ENCODE peak calls at places on chromosomes 13 and 19, in four cellular contexts. B is GM12878, F is K562, U is HepG2. W is an unnamed sample.

GRCh38 chr19:12126707-12127106 is 13.4 kb downstream of the ZNF20 start:
- DNase-seq in U (peak; percentile 24), F (peak; percentile 29), B (no peak), W (peak; percentile 19)

GRCh38 chr13:50731400-50731799 is 112.1 kb downstream of the DLEU7 start:
- DNase-seq in F (no peak), B (peak; percentile 8), U (no peak), W (peak; percentile 54)

GRCh38 chr19:14576363-14576762 is 4.5 kb upstream of the NDUFB7 start:
- DNase-seq in B (no peak), U (no peak), F (no peak), W (no peak)

GRCh38 chr13:50936681-50937080 is 27.1 kb downstream of the RNASEH2B start:
- DNase-seq in U (no peak), B (no peak), F (no peak), W (no peak)

GRCh38 chr13:44142911-44143665 is 230.5 kb upstream of the SERP2 start:
- DNase-seq in B (no peak), F (peak; percentile 32), U (no peak), W (peak; percentile 49)

GRCh38 chr13:78241278-78241919 is 322.8 kb upstream of the EDNRB start:
- DNase-seq in F (peak; percentile 6), U (peak; percentile 27), B (no peak), W (peak; percentile 11)

GRCh38 chr13:83221813-83222241 is 660.4 kb downstream of the SLITRK1 start:
- DNase-seq in B (no peak), F (no peak), U (no peak), W (peak; percentile 86)

GRCh38 chr13:65932587-65933239 is 1297.4 kb downstream of the PCDH9 start:
- DNase-seq in F (no peak), U (no peak), B (no peak), W (peak; percentile 7)

GRCh38 chr19:9487016-9487415 is 11.4 kb downstream of the ZNF560 start:
- DNase-seq in F (no peak), B (no peak), U (no peak), W (no peak)

GRCh38 chr19:51607077-51607476 is 23.1 kb downstream of the SIGLEC5 start:
- DNase-seq in U (no peak), B (peak; percentile 90), F (no peak), W (no peak)

GRCh38 chr19:33407716-33408115 is 34.2 kb downstream of the CEBPG start:
- DNase-seq in F (no peak), U (no peak), B (no peak), W (no peak)

GRCh38 chr13:105087941-105088340 is 1447.5 kb downstream of the EFNB2 start:
- DNase-seq in F (no peak), U (no peak), B (no peak), W (no peak)

DNA sequence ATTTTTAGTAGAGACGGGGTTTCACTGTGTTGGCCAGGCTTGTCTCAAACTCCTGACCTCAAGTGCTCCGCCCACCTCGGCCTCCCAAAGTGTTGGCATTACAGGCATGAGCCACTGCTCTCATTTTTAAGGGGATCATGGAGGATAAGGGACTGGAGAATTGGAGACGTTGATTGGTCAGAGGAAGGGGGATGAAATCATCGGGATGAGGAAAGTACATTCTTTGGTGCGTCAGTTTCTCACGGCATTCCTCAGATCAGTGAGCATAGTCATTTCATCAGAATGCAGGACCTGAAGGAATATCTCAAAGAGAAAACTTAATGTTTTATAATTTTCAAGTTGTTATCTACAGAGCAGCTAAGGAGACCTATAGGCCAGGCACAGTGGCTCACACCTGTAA is 14.0 kb downstream of the ZNF114 start:
- DNase-seq in U (no peak), F (no peak), B (no peak), W (peak; percentile 97)
- H3K4me2 ChIP-seq in U (no peak overlapping the region), F (no peak overlapping the region), B (no peak overlapping the region), W (peak overlapping the region; percentile 81)

DNA sequence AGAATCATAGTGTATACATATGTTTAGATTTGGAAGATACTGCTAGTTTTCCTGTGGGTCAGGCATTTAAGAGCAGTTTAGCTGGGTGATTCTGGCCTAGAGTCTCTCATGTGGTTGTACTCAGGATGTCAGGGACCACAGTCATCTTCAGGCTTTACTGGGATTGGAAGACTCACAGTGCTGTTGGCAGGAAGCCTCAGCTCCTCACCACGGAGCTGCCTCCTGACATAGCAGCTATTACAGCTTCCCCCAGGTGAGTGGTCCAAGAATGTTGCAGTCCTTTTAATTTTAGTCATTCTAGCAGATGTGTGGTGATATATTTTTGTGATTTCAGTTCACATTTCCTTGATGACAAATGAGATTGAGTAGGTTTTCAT is 16.9 kb upstream of the GPR18 start:
- DNase-seq in U (no peak), F (no peak), B (no peak), W (peak; percentile 84)
- TF ChIP-seq BHLHE40 in U (no peak), F (no peak), B (no peak), W (no peak)

GRCh38 chr13:111341886-111342285 is 21.4 kb downstream of the TEX29 start:
- DNase-seq in F (no peak), U (no peak), B (no peak), W (no peak)

GRCh38 chr13:111337206-111337605 is 16.8 kb downstream of the TEX29 start:
- DNase-seq in F (no peak), B (no peak), U (no peak), W (peak; percentile 96)

GRCh38 chr13:111337741-111338140 is 17.3 kb downstream of the TEX29 start:
- DNase-seq in U (no peak), B (no peak), F (no peak), W (peak; percentile 19)

GRCh38 chr13:111338841-111339240 is 18.4 kb downstream of the TEX29 start:
- DNase-seq in B (no peak), U (no peak), F (no peak), W (no peak)

GRCh38 chr13:111339366-111340143 is 19.1 kb downstream of the TEX29 start:
- DNase-seq in U (no peak), B (no peak), F (no peak), W (no peak)
- TF ChIP-seq MXI1 in U (no peak), B (no peak), F (no peak), W (no peak)

DNA sequence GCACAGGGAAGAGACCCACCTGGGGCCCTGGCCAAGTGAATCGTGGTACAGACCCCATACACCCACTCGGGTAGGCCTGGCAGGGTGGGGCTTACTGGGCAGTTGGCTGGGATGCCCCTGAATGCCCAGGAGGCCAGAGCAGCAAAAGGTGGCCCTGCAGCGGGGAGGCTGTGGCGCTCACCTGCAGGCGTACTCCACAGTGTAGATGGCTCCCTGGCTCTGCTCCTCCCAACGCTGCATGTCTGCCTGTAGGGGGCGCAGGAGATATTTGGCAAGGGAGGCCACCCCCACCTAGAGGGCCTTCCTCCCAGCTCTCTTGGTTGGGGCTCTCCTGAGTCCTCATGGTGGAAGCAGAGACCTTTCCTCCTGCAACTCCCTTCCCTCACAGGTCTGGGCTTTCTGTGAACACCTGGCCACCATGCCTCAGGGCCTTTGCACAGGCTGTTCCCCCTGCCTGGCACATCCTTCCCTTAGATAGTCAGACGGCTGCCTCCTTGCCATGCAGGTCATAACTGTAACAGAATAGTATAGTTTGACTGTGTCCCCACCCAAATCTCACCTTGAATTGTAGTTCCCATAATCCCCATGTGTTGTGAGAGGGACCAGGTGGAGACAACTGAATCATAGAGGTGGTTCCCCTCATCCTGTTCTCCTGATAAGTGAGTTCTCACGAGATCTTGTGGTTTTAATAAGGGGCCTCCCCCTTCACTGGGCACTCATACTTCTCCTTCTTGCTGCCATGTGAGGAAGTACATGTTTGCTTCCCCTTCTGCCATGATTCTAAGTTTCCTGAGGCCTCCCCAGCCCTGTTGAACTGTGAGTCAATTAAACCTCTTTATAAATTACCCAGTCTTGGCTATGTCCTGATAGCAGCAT is 5.9 kb downstream of the BORCS8 start:
- DNase-seq in B (no peak), U (peak; percentile 68), F (peak; percentile 78), W (peak; percentile 31)
- H3K4me2 ChIP-seq in B (no peak overlapping the region), U (no peak overlapping the region), F (no peak overlapping the region), W (no peak overlapping the region)

GRCh38 chr19:38728752-38729541 is 15.3 kb downstream of the CAPN12 start:
- DNase-seq in B (no peak), F (no peak), U (no peak), W (no peak)
- TF ChIP-seq BHLHE40 in B (no peak), F (no peak), U (no peak), W (no peak)

DNA sequence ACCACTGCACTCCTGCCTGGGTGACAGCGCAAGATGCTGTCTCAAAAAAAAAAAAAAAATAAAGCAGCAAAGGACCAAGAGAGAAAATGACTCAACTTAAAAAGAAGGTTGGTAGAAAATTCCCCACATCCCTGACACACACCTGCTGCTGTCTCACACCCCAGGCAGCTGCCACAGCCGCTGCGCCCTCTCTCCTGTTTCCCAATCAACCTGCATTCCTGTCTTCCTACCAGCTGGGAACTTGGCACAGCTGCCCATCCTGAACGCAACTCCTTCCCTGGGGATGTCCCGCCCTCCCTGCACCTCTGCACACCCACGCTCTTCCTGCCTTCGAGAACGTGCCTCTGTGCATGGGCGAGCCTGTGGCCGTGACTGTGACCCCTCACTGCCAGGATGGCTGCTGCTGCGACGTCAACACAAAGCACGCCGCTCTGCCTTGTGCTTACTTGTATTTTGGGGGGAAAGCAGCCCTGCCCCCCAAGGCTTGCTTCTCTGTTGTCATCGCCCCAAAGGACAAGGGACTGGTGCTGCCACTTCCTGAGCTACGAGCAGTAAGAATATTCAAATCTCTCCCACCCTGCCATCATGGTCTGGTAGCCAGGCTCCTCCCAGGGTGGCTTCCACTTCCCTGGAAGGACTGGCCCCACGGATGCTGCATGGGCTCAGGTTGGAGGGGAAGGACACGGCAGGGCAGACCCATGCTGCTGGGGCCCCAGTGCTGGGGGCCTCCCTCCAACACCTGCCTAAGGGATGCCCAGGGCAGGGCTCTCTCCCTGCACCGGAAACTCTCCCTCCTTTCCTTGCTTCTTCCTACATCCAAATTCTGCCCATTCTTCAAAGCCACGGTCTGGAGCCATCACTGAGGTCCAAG is 20.7 kb downstream of the SH3GL1 start:
- DNase-seq in B (peak; percentile 69), U (no peak), F (no peak), W (peak; percentile 59)
- TF ChIP-seq MXI1 in B (peak; percentile 44), U (no peak), F (no peak), W (no peak)

DNA sequence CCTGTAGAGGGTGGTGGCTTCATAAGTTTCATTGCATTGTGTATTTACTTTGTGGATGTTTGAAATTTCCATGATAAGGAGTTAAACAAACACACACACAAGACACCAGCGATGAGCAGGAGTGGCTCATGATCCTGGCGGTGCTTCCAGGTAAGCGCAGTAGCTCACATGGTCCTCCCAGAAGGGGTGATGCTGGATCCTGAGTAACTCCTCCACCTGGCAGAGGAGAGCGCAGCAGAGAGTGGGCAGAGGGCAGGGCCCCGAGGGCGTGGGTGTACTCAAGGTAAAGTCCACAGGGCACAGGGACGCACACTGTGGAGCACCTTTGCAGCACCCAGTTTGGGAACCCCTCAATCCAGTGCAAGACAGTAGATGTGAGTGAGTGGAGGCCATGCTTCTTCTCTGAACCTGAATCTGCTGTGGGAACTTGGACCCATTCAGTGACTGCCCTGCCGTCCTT is 54.0 kb downstream of the RFX2 start:
- DNase-seq in U (peak; percentile 56), B (no peak), F (no peak), W (no peak)
- H3K4me2 ChIP-seq in U (peak overlapping the region; percentile 60), B (no peak overlapping the region), F (no peak overlapping the region), W (no peak overlapping the region)

DNA sequence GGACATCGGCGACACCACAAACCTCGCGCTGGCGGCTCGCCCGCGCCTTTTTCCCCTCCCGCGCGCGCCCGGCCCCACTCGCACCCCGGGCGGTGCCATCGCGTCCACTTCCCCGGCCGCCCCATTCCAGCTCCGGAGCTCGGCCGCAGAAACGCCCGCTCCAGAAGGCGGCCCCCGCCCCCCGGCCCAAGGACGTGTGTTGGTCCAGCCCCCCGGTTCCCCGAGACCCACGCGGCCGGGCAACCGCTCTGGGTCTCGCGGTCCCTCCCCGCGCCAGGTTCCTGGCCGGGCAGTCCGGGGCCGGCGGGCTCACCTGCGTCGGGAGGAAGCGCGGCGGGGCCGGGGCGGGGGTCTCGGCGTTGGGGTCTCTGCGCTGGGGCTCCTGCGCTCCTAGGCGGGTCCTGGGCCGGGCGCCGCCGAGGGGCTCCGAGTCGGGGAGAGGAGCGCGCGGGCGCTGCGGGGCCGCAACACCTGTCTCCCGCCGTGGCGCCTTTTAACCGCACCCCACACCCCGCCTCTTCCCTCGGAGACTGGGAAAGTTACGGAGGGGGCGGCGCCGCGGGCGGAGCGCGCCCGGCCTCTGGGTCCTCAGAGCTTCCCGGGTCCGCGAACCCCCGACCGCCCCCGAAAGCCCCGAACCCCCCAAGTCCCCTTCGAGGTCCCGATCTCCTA is at the start of gene GJB2:
- DNase-seq in B (no peak), U (no peak), F (no peak), W (no peak)
- TF ChIP-seq BHLHE40 in B (no peak), U (no peak), F (no peak), W (no peak)